ENCODE peak calls at places on chromosomes 16 and 17, in six cellular contexts. G is AG20443, W is neuronal stem cell, H is RWPE1, C is H7, A is prostate gland. O is an unnamed sample.

GRCh38 chr16:66752958-66753357 is 1.5 kb upstream of the DYNC1LI2 start:
- DNase-seq in H (no peak), C (no peak), G (no peak), A (no peak), W (no peak), O (no peak)

GRCh38 chr16:8675183-8676159 is 1.1 kb downstream of the ABAT start:
- DNase-seq in C (peak; percentile 47), H (no peak), W (no peak), G (no peak), A (no peak), O (no peak)

GRCh38 chr17:66777689-66778225 is 57.2 kb upstream of the CACNG5 start:
- DNase-seq in H (no peak), C (peak; percentile 78), G (no peak), W (no peak), A (no peak), O (no peak)

GRCh38 chr17:12918132-12918531 is 99.7 kb downstream of the ELAC2 start:
- DNase-seq in G (peak; percentile 33), C (no peak), H (no peak), A (no peak), W (no peak), O (peak; percentile 18)

GRCh38 chr16:66414891-66415290 is 12.2 kb upstream of the BEAN1 start:
- DNase-seq in A (no peak), C (no peak), H (no peak), W (no peak), G (no peak), O (no peak)

GRCh38 chr17:54324813-54325212 is 502.1 kb downstream of the KIF2B start:
- DNase-seq in W (no peak), G (no peak), H (no peak), C (no peak), A (no peak), O (no peak)

GRCh38 chr16:57601801-57602478 is 26.5 kb upstream of the ADGRG1 start:
- DNase-seq in C (no peak), W (no peak), A (no peak), H (no peak), G (no peak), O (no peak)

GRCh38 chr16:50578147-50578546 is 30.0 kb downstream of the NKD1 start:
- DNase-seq in W (no peak), G (no peak), A (no peak), H (no peak), C (no peak), O (no peak)

GRCh38 chr17:81828656-81829055 is 4.4 kb downstream of the MCRIP1 start:
- DNase-seq in G (no peak), C (no peak), H (no peak), W (no peak), A (no peak), O (no peak)

GRCh38 chr16:58264961-58265479 is 29.8 kb downstream of the PRSS54 start:
- DNase-seq in H (peak; percentile 86), C (no peak), G (peak; percentile 79), W (no peak), A (no peak), O (peak; percentile 91)